ENCODE peak calls at places on chromosomes 2 and 18, in ten cellular contexts. Z is left ventricle myocardium inferior, W is thyroid gland, P is IMR-90, O is AG04450, L is tibial artery, E is uterus, U is prostate gland, F is thoracic aorta, T is ovary. K is an unnamed sample.

GRCh38 chr18:79955302-79956075 is 4.0 kb upstream of the SLC66A2 start:
- DNase-seq in Z (no peak), W (no peak), P (no peak), O (no peak), L (no peak), E (no peak), U (no peak), F (no peak), T (no peak), K (no peak)

GRCh38 chr2:219049282-219049681 is 8.0 kb upstream of the CFAP65 start:
- DNase-seq in Z (no peak), W (no peak), P (no peak), O (no peak), L (no peak), E (no peak), U (no peak), F (no peak), T (no peak), K (no peak)

GRCh38 chr2:88329815-88330603 is 122.5 kb downstream of the FOXI3 start:
- DNase-seq in Z (no peak), W (no peak), P (peak; percentile 3), O (no peak), L (no peak), E (no peak), U (no peak), F (no peak), T (no peak), K (no peak)

GRCh38 chr2:25397777-25398176 is 56.1 kb upstream of the DNMT3A start:
- DNase-seq in Z (no peak), W (no peak), P (no peak), O (no peak), L (no peak), E (no peak), U (no peak), F (no peak), T (no peak), K (no peak)

GRCh38 chr2:180505203-180505602 is 475.2 kb upstream of the UBE2E3 start:
- DNase-seq in Z (no peak), W (no peak), P (peak; percentile 70), O (no peak), L (no peak), E (no peak), U (no peak), F (no peak), T (no peak), K (no peak)

GRCh38 chr18:76479351-76480238 is 15.4 kb downstream of the ZNF516 start:
- DNase-seq in Z (no peak), W (no peak), P (no peak), O (no peak), L (no peak), E (no peak), U (no peak), F (no peak), T (no peak), K (peak; percentile 29)

GRCh38 chr18:32243358-32243757 is 53.5 kb downstream of the MEP1B start:
- DNase-seq in Z (no peak), W (no peak), P (no peak), O (no peak), L (no peak), E (no peak), U (no peak), F (no peak), T (no peak), K (no peak)

GRCh38 chr2:24048662-24049484 is 668 bp upstream of the FKBP1B start:
- DNase-seq in Z (no peak), W (no peak), P (no peak), O (no peak), L (no peak), E (no peak), U (no peak), F (no peak), T (no peak), K (no peak)

GRCh38 chr18:35494281-35494825 is 3.4 kb downstream of the INO80C start:
- DNase-seq in Z (no peak), W (no peak), P (no peak), O (no peak), L (no peak), E (no peak), U (no peak), F (no peak), T (no peak), K (no peak)

GRCh38 chr18:62426191-62426488 is 96.7 kb upstream of the ZCCHC2 start:
- DNase-seq in Z (no peak), W (peak; percentile 33), P (no peak), O (no peak), L (no peak), E (no peak), U (no peak), F (no peak), T (no peak), K (no peak)

GRCh38 chr2:236562434-236562833 is 7.2 kb upstream of the ACKR3 start:
- DNase-seq in Z (no peak), W (peak; percentile 77), P (peak; percentile 13), O (no peak), L (no peak), E (no peak), U (no peak), F (no peak), T (peak; percentile 32), K (no peak)

GRCh38 chr2:136402281-136402680 is 284.3 kb upstream of the CXCR4 start:
- DNase-seq in Z (no peak), W (no peak), P (no peak), O (no peak), L (no peak), E (no peak), U (no peak), F (no peak), T (no peak), K (no peak)
- H3K27me3 ChIP-seq in Z (peaks cover 67% of the 10 kb centered on the region), W (no peaks in the 10 kb centered on the region), P (no peaks in the 10 kb centered on the region), O (no peaks in the 10 kb centered on the region), L (peaks cover 3% of the 10 kb centered on the region), E (no peaks in the 10 kb centered on the region), U (peaks cover 3% of the 10 kb centered on the region), F (no peaks in the 10 kb centered on the region), T (no peaks in the 10 kb centered on the region), K (peaks cover 3% of the 10 kb centered on the region)

GRCh38 chr2:144254342-144255235 is 265.3 kb downstream of the ZEB2 start:
- DNase-seq in Z (no peak), W (no peak), P (no peak), O (no peak), L (no peak), E (no peak), U (no peak), F (no peak), T (no peak), K (no peak)

GRCh38 chr2:144258154-144258553 is 261.8 kb downstream of the ZEB2 start:
- DNase-seq in Z (no peak), W (no peak), P (no peak), O (no peak), L (no peak), E (no peak), U (no peak), F (no peak), T (no peak), K (no peak)

GRCh38 chr2:144256996-144257707 is 262.8 kb downstream of the ZEB2 start:
- DNase-seq in Z (no peak), W (no peak), P (peak; percentile 34), O (no peak), L (no peak), E (no peak), U (no peak), F (no peak), T (no peak), K (no peak)

GRCh38 chr2:144252694-144253093 is 267.2 kb downstream of the ZEB2 start:
- DNase-seq in Z (no peak), W (no peak), P (no peak), O (no peak), L (no peak), E (no peak), U (no peak), F (no peak), T (no peak), K (no peak)

GRCh38 chr2:144253743-144254142 is 266.2 kb downstream of the ZEB2 start:
- DNase-seq in Z (no peak), W (no peak), P (no peak), O (no peak), L (no peak), E (no peak), U (no peak), F (no peak), T (no peak), K (no peak)
- H3K9me3 ChIP-seq in Z (peaks cover 45% of the 10 kb centered on the region), W (no peaks in the 10 kb centered on the region), P (peaks cover 13% of the 10 kb centered on the region), O (peaks cover 16% of the 10 kb centered on the region), L (peaks cover 28% of the 10 kb centered on the region), E (no peaks in the 10 kb centered on the region), U (no peaks in the 10 kb centered on the region), F (peaks cover 16% of the 10 kb centered on the region), T (no peaks in the 10 kb centered on the region), K (peaks cover 10% of the 10 kb centered on the region)

GRCh38 chr2:15941483-15941853 is 1.1 kb downstream of the MYCN start:
- DNase-seq in Z (no peak), W (peak; percentile 76), P (no peak), O (no peak), L (no peak), E (no peak), U (no peak), F (no peak), T (no peak), K (no peak)
- H3K27me3 ChIP-seq in Z (peaks cover 57% of the 10 kb centered on the region), W (no peaks in the 10 kb centered on the region), P (peaks cover 33% of the 10 kb centered on the region), O (peaks cover 40% of the 10 kb centered on the region), L (peaks cover 74% of the 10 kb centered on the region), E (peaks cover 7% of the 10 kb centered on the region), U (peaks cover 3% of the 10 kb centered on the region), F (peaks cover 7% of the 10 kb centered on the region), T (no peaks in the 10 kb centered on the region), K (peaks cover 5% of the 10 kb centered on the region)

GRCh38 chr2:229855116-229855515 is 66.7 kb downstream of the TRIP12 start:
- DNase-seq in Z (no peak), W (no peak), P (no peak), O (no peak), L (no peak), E (no peak), U (no peak), F (no peak), T (no peak), K (no peak)
- H3K9me3 ChIP-seq in Z (no peaks in the 10 kb centered on the region), W (no peaks in the 10 kb centered on the region), P (no peaks in the 10 kb centered on the region), O (no peaks in the 10 kb centered on the region), L (no peaks in the 10 kb centered on the region), E (no peaks in the 10 kb centered on the region), U (no peaks in the 10 kb centered on the region), F (no peaks in the 10 kb centered on the region), T (no peaks in the 10 kb centered on the region), K (no peaks in the 10 kb centered on the region)

DNA sequence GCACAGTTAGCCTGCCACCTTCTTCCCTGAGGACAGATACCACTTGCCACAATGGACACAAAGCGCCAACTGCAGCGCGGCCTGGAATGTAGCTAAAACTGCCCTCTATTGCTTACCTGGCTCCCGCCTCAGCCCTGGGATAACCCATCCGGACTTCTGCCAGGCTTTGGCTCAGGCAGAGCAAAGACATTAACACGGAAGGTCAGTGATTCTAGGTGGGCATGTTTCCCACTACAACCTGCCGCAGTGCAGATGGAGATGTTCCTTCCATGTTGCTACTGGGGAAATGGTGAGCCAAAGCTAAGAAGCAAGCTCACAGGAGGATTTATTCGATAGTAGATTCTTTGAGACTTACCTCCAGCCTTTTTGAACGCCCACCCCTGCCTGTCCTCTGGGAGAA is 74.8 kb downstream of the XDH start:
- DNase-seq in Z (no peak), W (no peak), P (no peak), O (no peak), L (no peak), E (no peak), U (no peak), F (no peak), T (no peak), K (no peak)
- H3K27me3 ChIP-seq in Z (peaks cover 12% of the 10 kb centered on the region), W (no peaks in the 10 kb centered on the region), P (no peaks in the 10 kb centered on the region), O (no peaks in the 10 kb centered on the region), L (peaks cover 4% of the 10 kb centered on the region), E (no peaks in the 10 kb centered on the region), U (peaks cover 2% of the 10 kb centered on the region), F (no peaks in the 10 kb centered on the region), T (no peaks in the 10 kb centered on the region), K (no peaks in the 10 kb centered on the region)